ENCODE peak calls at places on chromosomes 3 and 15, in six cellular contexts. One of them, this sample, is unnamed.

GRCh38 chr15:67152429-67152828 is 87.0 kb downstream of the SMAD3 start:
- DNase-seq in heart right ventricle: no peak
- DNase-seq in fibroblast of lung: no peak
- DNase-seq in uterus: no peak
- DNase-seq in upper lobe of right lung: no peak
- DNase-seq in cardiac muscle cell: no peak
- DNase-seq in this sample: no peak

GRCh38 chr15:39629376-39629775 is 48.5 kb downstream of the THBS1 start:
- DNase-seq in heart right ventricle: no peak
- DNase-seq in fibroblast of lung: peak; percentile 63
- DNase-seq in uterus: no peak
- DNase-seq in upper lobe of right lung: no peak
- DNase-seq in cardiac muscle cell: peak; percentile 54
- DNase-seq in this sample: no peak

GRCh38 chr3:39718674-39719595 is 90.5 kb upstream of the MYRIP start:
- DNase-seq in heart right ventricle: no peak
- DNase-seq in fibroblast of lung: peak; percentile 64
- DNase-seq in uterus: no peak
- DNase-seq in upper lobe of right lung: no peak
- DNase-seq in cardiac muscle cell: peak; percentile 37
- DNase-seq in this sample: peak; percentile 41

GRCh38 chr3:30493912-30494311 is 112.5 kb upstream of the TGFBR2 start:
- DNase-seq in heart right ventricle: no peak
- DNase-seq in fibroblast of lung: peak; percentile 76
- DNase-seq in uterus: peak; percentile 66
- DNase-seq in upper lobe of right lung: no peak
- DNase-seq in cardiac muscle cell: peak; percentile 89
- DNase-seq in this sample: no peak

GRCh38 chr3:153829596-153830170 is 291.5 kb upstream of the ARHGEF26 start:
- DNase-seq in heart right ventricle: no peak
- DNase-seq in fibroblast of lung: peak; percentile 32
- DNase-seq in uterus: no peak
- DNase-seq in upper lobe of right lung: no peak
- DNase-seq in cardiac muscle cell: peak; percentile 52
- DNase-seq in this sample: no peak

GRCh38 chr3:71376911-71377310 is 206.6 kb downstream of the FOXP1 start:
- DNase-seq in heart right ventricle: no peak
- DNase-seq in fibroblast of lung: no peak
- DNase-seq in uterus: no peak
- DNase-seq in upper lobe of right lung: no peak
- DNase-seq in cardiac muscle cell: no peak
- DNase-seq in this sample: no peak

GRCh38 chr3:52195823-52196331 is 2.1 kb upstream of the ALAS1 start:
- DNase-seq in heart right ventricle: no peak
- DNase-seq in fibroblast of lung: peak; percentile 23
- DNase-seq in uterus: no peak
- DNase-seq in upper lobe of right lung: no peak
- DNase-seq in cardiac muscle cell: peak; percentile 89
- DNase-seq in this sample: no peak

GRCh38 chr3:184184546-184185234 is 1.3 kb upstream of the ABCF3 start:
- DNase-seq in heart right ventricle: no peak
- DNase-seq in fibroblast of lung: no peak
- DNase-seq in uterus: no peak
- DNase-seq in upper lobe of right lung: no peak
- DNase-seq in cardiac muscle cell: no peak
- DNase-seq in this sample: no peak

GRCh38 chr15:84633311-84634227 is 20.5 kb downstream of the WDR73 start:
- DNase-seq in heart right ventricle: peak; percentile 78
- DNase-seq in fibroblast of lung: peak; percentile 83
- DNase-seq in uterus: peak; percentile 54
- DNase-seq in upper lobe of right lung: peak; percentile 89
- DNase-seq in cardiac muscle cell: peak; percentile 84
- DNase-seq in this sample: no peak

GRCh38 chr3:58565621-58566397 is 11.4 kb downstream of the FAM107A start:
- DNase-seq in heart right ventricle: no peak
- DNase-seq in fibroblast of lung: no peak
- DNase-seq in uterus: no peak
- DNase-seq in upper lobe of right lung: no peak
- DNase-seq in cardiac muscle cell: no peak
- DNase-seq in this sample: no peak

GRCh38 chr15:55247766-55248427 is 41.7 kb downstream of the RAB27A start:
- DNase-seq in heart right ventricle: peak; percentile 17
- DNase-seq in fibroblast of lung: no peak
- DNase-seq in uterus: no peak
- DNase-seq in upper lobe of right lung: peak; percentile 70
- DNase-seq in cardiac muscle cell: no peak
- DNase-seq in this sample: no peak

GRCh38 chr3:38459499-38460048 is 5.9 kb downstream of the ACVR2B start:
- DNase-seq in heart right ventricle: no peak
- DNase-seq in fibroblast of lung: no peak
- DNase-seq in uterus: no peak
- DNase-seq in upper lobe of right lung: no peak
- DNase-seq in cardiac muscle cell: no peak
- DNase-seq in this sample: no peak

GRCh38 chr3:194280777-194281176 is 70.4 kb downstream of the CPN2 start:
- DNase-seq in heart right ventricle: no peak
- DNase-seq in fibroblast of lung: no peak
- DNase-seq in uterus: peak; percentile 9
- DNase-seq in upper lobe of right lung: peak; percentile 38
- DNase-seq in cardiac muscle cell: no peak
- DNase-seq in this sample: no peak

GRCh38 chr15:80317389-80318169 is 65.6 kb upstream of the CTXND1 start:
- DNase-seq in heart right ventricle: no peak
- DNase-seq in fibroblast of lung: peak; percentile 90
- DNase-seq in uterus: no peak
- DNase-seq in upper lobe of right lung: peak; percentile 27
- DNase-seq in cardiac muscle cell: peak; percentile 87
- DNase-seq in this sample: peak; percentile 71

GRCh38 chr3:21174461-21174860 is 576.5 kb downstream of the ZNF385D start:
- DNase-seq in heart right ventricle: no peak
- DNase-seq in fibroblast of lung: peak; percentile 89
- DNase-seq in uterus: no peak
- DNase-seq in upper lobe of right lung: no peak
- DNase-seq in cardiac muscle cell: peak; percentile 35
- DNase-seq in this sample: peak; percentile 14

GRCh38 chr15:82862886-82863285 is 53.5 kb downstream of the WHAMM start:
- DNase-seq in heart right ventricle: no peak
- DNase-seq in fibroblast of lung: no peak
- DNase-seq in uterus: no peak
- DNase-seq in upper lobe of right lung: no peak
- DNase-seq in cardiac muscle cell: no peak
- DNase-seq in this sample: no peak

GRCh38 chr15:82570721-82571519 is 30.7 kb upstream of the RPS17 start:
- DNase-seq in heart right ventricle: no peak
- DNase-seq in fibroblast of lung: peak; percentile 67
- DNase-seq in uterus: peak; percentile 17
- DNase-seq in upper lobe of right lung: no peak
- DNase-seq in cardiac muscle cell: peak; percentile 27
- DNase-seq in this sample: no peak

GRCh38 chr15:94970096-94970495 is 738.7 kb downstream of the MCTP2 start:
- DNase-seq in heart right ventricle: no peak
- DNase-seq in fibroblast of lung: no peak
- DNase-seq in uterus: no peak
- DNase-seq in upper lobe of right lung: no peak
- DNase-seq in cardiac muscle cell: no peak
- DNase-seq in this sample: no peak

GRCh38 chr3:128326051-128326823 is 140.5 kb downstream of the DNAJB8 start:
- DNase-seq in heart right ventricle: no peak
- DNase-seq in fibroblast of lung: no peak
- DNase-seq in uterus: no peak
- DNase-seq in upper lobe of right lung: no peak
- DNase-seq in cardiac muscle cell: no peak
- DNase-seq in this sample: no peak

GRCh38 chr3:30142946-30143345 is 463.5 kb upstream of the TGFBR2 start:
- DNase-seq in heart right ventricle: no peak
- DNase-seq in fibroblast of lung: no peak
- DNase-seq in uterus: no peak
- DNase-seq in upper lobe of right lung: no peak
- DNase-seq in cardiac muscle cell: peak; percentile 71
- DNase-seq in this sample: no peak

GRCh38 chr15:68230157-68231100 is 901 bp upstream of the CLN6 start:
- DNase-seq in heart right ventricle: no peak
- DNase-seq in fibroblast of lung: no peak
- DNase-seq in uterus: peak; percentile 53
- DNase-seq in upper lobe of right lung: no peak
- DNase-seq in cardiac muscle cell: no peak
- DNase-seq in this sample: no peak

GRCh38 chr3:97680696-97681095 is 83.9 kb upstream of the ARL6 start:
- DNase-seq in heart right ventricle: no peak
- DNase-seq in fibroblast of lung: no peak
- DNase-seq in uterus: no peak
- DNase-seq in upper lobe of right lung: no peak
- DNase-seq in cardiac muscle cell: no peak
- DNase-seq in this sample: no peak

GRCh38 chr3:104610730-104611652 is 755.7 kb upstream of the ALCAM start:
- DNase-seq in heart right ventricle: no peak
- DNase-seq in fibroblast of lung: no peak
- DNase-seq in uterus: no peak
- DNase-seq in upper lobe of right lung: no peak
- DNase-seq in cardiac muscle cell: no peak
- DNase-seq in this sample: no peak

GRCh38 chr3:171446801-171447578 is 13.2 kb downstream of the TNIK start:
- DNase-seq in heart right ventricle: no peak
- DNase-seq in fibroblast of lung: peak; percentile 91
- DNase-seq in uterus: no peak
- DNase-seq in upper lobe of right lung: no peak
- DNase-seq in cardiac muscle cell: peak; percentile 28
- DNase-seq in this sample: peak; percentile 52

GRCh38 chr15:38610748-38611147 is 46.1 kb upstream of the RASGRP1 start:
- DNase-seq in heart right ventricle: no peak
- DNase-seq in fibroblast of lung: no peak
- DNase-seq in uterus: no peak
- DNase-seq in upper lobe of right lung: no peak
- DNase-seq in cardiac muscle cell: no peak
- DNase-seq in this sample: no peak

DNA sequence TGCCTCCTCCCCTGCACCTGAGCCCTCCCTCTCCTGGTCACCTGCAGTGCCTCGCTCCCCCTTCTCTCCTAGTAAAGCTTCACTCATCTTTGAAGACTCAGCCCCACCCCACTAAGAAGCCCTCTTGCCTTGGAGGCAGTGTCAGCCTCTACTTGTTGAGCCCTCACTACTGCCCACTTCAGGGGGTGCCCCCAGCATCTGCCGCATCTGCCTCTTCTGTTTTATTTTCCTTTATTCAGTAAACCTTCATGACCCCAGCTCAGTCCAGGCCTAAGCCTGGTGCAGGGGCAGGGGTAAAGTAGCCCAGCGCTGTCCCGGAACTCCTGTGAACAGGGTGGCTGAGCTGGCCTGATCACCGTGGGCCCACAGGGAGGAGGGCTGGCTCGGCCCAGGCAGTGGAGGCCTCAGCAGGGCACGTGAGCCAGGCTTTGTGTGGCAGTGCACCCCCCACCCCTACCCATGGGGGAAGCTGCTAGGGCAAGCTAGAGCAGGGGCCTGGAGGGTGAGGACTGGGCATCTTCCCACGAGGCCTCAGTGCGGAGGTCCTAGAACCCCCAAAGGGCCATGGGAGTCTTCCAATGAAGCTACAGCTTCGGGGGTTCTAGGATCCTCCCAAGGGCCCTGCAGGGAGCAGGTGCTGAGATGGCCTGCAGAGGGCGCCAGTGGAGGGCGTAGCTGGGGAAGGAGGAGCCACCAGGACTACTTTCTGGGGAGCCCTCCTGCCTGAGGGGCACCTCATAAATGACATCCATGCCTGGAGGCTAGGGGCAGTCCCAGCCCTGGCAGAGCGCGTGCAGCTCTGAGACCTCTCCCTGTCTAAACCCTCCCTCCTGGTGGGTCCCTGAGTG is 36.1 kb downstream of the TSPAN3 start:
- DNase-seq in heart right ventricle: peak; percentile 42
- DNase-seq in fibroblast of lung: no peak
- DNase-seq in uterus: no peak
- DNase-seq in upper lobe of right lung: peak; percentile 74
- DNase-seq in cardiac muscle cell: no peak
- DNase-seq in this sample: no peak
- TF ChIP-seq CTCF in heart right ventricle: no peak
- TF ChIP-seq CTCF in fibroblast of lung: peak; percentile 60
- TF ChIP-seq CTCF in uterus: peak; percentile 36
- TF ChIP-seq CTCF in upper lobe of right lung: peak; percentile 64
- TF ChIP-seq CTCF in cardiac muscle cell: peak; percentile 73
- TF ChIP-seq CTCF in this sample: peak; percentile 72

DNA sequence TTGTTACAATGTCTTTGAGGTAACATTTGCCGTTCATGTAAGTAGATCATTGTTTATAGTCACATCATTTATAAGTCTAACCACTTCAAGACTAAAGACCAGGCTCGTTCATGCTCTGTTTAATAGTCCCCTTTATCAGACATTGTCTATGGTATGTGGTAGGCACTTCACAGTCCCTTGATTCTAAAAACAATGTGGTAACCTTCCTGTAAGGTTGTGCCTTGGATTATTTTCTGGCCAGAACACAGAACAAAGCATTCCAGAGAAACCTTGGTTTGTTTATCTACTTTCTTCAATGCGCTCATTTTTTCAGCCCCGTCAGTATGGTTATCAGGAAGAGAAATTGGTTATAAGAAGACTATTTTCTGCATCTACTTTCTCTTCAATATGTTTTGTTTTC is 16.3 kb upstream of the ST3GAL6 start:
- DNase-seq in heart right ventricle: no peak
- DNase-seq in fibroblast of lung: peak; percentile 62
- DNase-seq in uterus: no peak
- DNase-seq in upper lobe of right lung: no peak
- DNase-seq in cardiac muscle cell: peak; percentile 45
- DNase-seq in this sample: no peak
- H3K4me3 ChIP-seq in heart right ventricle: no peak overlapping the region
- H3K4me3 ChIP-seq in fibroblast of lung: no peak overlapping the region
- H3K4me3 ChIP-seq in uterus: no peak overlapping the region
- H3K4me3 ChIP-seq in upper lobe of right lung: no peak overlapping the region
- H3K4me3 ChIP-seq in cardiac muscle cell: no peak overlapping the region
- H3K4me3 ChIP-seq in this sample: no peak overlapping the region

GRCh38 chr3:169661567-169662214 is 1.8 kb downstream of the MECOM start:
- DNase-seq in heart right ventricle: peak; percentile 47
- DNase-seq in fibroblast of lung: peak; percentile 61
- DNase-seq in uterus: no peak
- DNase-seq in upper lobe of right lung: peak; percentile 76
- DNase-seq in cardiac muscle cell: peak; percentile 72
- DNase-seq in this sample: no peak
- TF ChIP-seq CTCF in heart right ventricle: no peak
- TF ChIP-seq CTCF in fibroblast of lung: no peak
- TF ChIP-seq CTCF in uterus: no peak
- TF ChIP-seq CTCF in upper lobe of right lung: no peak
- TF ChIP-seq CTCF in cardiac muscle cell: no peak
- TF ChIP-seq CTCF in this sample: no peak

DNA sequence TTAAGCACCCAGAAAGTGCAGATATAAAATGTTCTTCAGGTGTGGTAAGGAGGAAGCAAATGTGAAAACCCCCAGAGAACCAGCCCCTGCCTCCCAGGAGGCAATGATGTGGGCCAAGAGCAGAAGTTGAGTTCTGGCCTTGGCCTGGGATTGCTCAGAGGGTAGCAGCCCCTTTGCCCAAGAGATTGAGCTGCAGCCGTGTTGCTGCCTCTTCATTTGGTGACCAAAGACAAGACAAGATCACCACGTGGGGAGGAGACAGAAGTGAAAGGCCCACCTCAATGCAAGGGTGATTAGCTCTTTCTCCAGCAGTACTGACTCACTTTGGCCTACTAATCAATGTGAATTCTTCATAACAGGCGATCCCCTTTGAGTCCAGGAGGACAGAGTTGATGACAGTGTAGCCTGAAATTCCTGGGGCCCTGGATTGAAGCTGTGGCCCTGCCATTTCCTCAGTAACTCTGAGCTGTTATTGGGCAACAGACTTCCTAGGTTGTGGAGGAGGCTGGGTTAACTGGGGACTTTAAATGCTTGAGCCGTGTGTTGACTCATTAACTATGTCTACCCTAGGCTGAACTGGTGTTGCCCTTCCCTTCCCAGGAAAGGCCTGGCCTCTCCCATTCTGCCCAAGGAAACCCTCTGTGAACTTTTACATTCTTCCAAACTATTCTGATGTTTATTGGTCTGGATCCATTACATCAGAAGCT is 86.5 kb downstream of the ST6GAL1 start:
- DNase-seq in heart right ventricle: no peak
- DNase-seq in fibroblast of lung: peak; percentile 15
- DNase-seq in uterus: no peak
- DNase-seq in upper lobe of right lung: no peak
- DNase-seq in cardiac muscle cell: peak; percentile 86
- DNase-seq in this sample: no peak
- H3K4me3 ChIP-seq in heart right ventricle: no peak overlapping the region
- H3K4me3 ChIP-seq in fibroblast of lung: no peak overlapping the region
- H3K4me3 ChIP-seq in uterus: no peak overlapping the region
- H3K4me3 ChIP-seq in upper lobe of right lung: no peak overlapping the region
- H3K4me3 ChIP-seq in cardiac muscle cell: no peak overlapping the region
- H3K4me3 ChIP-seq in this sample: no peak overlapping the region

This sample was measured in BJ.